ENCODE peak calls at places on chromosomes 12 and 14, in seven cellular contexts. C, L, J, M, E, O and Y are unnamed samples.

GRCh38 chr14:59359451-59360124 is 105.6 kb downstream of the GPR135 start:
- DNase-seq in C (no peak), L (no peak), J (no peak), M (peak), E (no peak), O (no peak), Y (peak)

GRCh38 chr12:91974541-91974940 is 171.1 kb downstream of the BTG1 start:
- DNase-seq in C (no peak), L (no peak), J (no peak), M (no peak), E (no peak), O (peak), Y (no peak)

GRCh38 chr14:75215520-75215919 is 39.1 kb upstream of the TMED10 start:
- DNase-seq in C (no peak), L (no peak), J (no peak), M (no peak), E (no peak), O (no peak), Y (no peak)

GRCh38 chr12:119687344-119687865 is 19.5 kb downstream of the PRKAB1 start:
- DNase-seq in C (no peak), L (no peak), J (no peak), M (no peak), E (no peak), O (no peak), Y (no peak)

GRCh38 chr12:51693569-51693968 is 102.5 kb downstream of the SCN8A start:
- DNase-seq in C (no peak), L (no peak), J (no peak), M (no peak), E (no peak), O (no peak), Y (no peak)

GRCh38 chr14:24563505-24563904 is 12.5 kb downstream of the CTSG start:
- DNase-seq in C (no peak), L (no peak), J (no peak), M (no peak), E (no peak), O (no peak), Y (no peak)

GRCh38 chr12:55712154-55712553 is 3.7 kb upstream of the BLOC1S1 start:
- DNase-seq in C (no peak), L (no peak), J (no peak), M (no peak), E (no peak), O (no peak), Y (no peak)

GRCh38 chr12:99455350-99456037 is 192.1 kb upstream of the GARIN6 start:
- DNase-seq in C (peak), L (peak), J (no peak), M (no peak), E (no peak), O (no peak), Y (peak)

GRCh38 chr12:65487679-65488078 is 209.2 kb downstream of the MSRB3 start:
- DNase-seq in C (no peak), L (no peak), J (no peak), M (no peak), E (no peak), O (no peak), Y (no peak)

GRCh38 chr12:46446645-46447044 is 74.1 kb upstream of the SLC38A2 start:
- DNase-seq in C (no peak), L (no peak), J (no peak), M (no peak), E (peak), O (no peak), Y (no peak)

GRCh38 chr12:100798799-100799198 is 4.2 kb downstream of the ANO4 start:
- DNase-seq in C (no peak), L (no peak), J (no peak), M (no peak), E (no peak), O (no peak), Y (no peak)

GRCh38 chr12:122021193-122021821 is 377 bp upstream of the BCL7A start:
- DNase-seq in C (no peak), L (no peak), J (no peak), M (no peak), E (peak), O (no peak), Y (peak)
- TF ChIP-seq MAX in C (no peak), L (peak), J (no peak), M (no peak), E (no peak), O (peak), Y (no peak)

GRCh38 chr14:31884238-31884637 is 192.9 kb upstream of the ARHGAP5 start:
- DNase-seq in C (no peak), L (no peak), J (no peak), M (no peak), E (no peak), O (no peak), Y (no peak)

GRCh38 chr14:31889297-31889696 is 187.8 kb upstream of the ARHGAP5 start:
- DNase-seq in C (no peak), L (no peak), J (no peak), M (no peak), E (no peak), O (no peak), Y (no peak)

GRCh38 chr14:31884776-31885379 is 192.2 kb upstream of the ARHGAP5 start:
- DNase-seq in C (no peak), L (no peak), J (no peak), M (no peak), E (no peak), O (no peak), Y (no peak)

GRCh38 chr14:31886161-31886835 is 190.8 kb upstream of the ARHGAP5 start:
- DNase-seq in C (no peak), L (no peak), J (no peak), M (no peak), E (no peak), O (no peak), Y (no peak)

DNA sequence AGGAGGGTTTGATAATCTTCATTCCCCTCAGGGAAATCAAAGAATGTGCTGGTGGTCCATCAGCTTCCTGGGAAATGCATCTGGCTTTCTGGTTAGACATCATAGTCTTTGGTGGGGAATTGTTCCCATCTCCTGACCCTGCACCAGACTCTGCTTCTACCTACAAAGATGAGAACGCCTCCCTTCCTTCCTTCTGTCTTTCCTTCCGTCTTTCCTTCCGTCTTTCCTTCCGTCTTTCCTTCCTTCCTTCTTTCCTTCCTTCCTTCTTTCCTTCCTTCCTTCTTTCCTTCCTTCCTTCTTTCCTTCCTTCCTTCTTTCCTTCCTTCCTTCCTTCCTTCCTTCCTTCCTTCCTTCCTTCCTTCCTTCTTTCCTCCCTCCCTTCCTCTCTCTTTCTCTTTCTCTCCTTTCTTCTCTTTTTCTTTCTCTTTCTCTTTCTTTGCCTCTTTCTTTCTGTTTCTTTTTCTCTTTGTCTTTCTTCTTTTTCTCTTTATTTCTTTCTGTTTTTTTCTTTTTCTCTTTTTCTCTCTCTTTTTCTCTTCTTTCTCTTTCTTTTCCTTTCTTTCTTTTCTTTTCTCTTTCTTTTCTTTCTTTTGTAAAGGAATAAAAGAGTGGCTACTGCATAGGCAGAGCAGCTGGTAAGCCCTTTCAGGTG is 189.0 kb upstream of the ARHGAP5 start:
- DNase-seq in C (no peak), L (no peak), J (no peak), M (no peak), E (no peak), O (no peak), Y (no peak)
- TF ChIP-seq CTCF in C (no peak), L (no peak), J (no peak), M (no peak), E (no peak), O (no peak), Y (no peak)

DNA sequence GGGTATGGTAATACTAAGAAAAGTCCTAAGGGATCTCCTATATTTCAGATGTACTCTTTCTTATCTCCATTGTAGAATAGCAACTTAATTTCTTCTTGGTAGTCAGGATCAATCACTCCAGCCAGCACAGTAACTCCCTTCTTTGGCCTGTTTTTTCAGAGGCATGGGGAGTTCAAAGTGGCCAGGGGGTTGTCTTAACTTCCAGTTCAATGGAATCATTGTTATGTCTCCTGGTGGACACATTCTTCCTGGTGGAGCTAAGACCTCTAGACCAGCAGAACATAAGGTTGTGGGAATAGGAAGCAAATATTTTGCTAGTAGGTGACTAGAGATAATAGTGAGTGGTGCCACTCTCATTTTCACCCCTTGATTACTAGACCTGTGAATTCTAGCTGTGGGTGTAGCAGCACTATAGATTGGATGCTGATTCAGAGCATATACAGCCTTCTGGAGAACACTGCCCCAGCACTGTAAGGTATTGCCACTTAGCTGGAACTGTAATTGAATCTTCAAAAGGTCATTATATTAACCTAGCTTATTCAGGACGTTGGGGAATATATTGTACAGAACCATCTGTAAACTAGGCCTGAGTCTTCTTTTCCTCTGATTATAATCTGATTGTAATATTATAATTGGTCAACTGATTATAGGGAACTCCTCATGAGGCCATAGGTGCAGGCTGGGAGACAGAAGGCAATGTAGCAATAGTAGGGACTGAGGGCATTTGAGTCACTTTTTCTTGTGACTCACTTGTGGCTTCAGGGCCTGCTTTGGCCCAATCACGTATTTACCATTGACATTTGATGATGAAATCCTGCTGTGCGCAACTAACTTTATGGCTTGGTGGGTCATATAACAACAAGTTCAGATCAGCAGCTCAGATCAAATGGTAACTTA is 60.2 kb upstream of the ATP2B1 start:
- DNase-seq in C (peak), L (peak), J (peak), M (no peak), E (no peak), O (no peak), Y (peak)
- TF ChIP-seq MAX in C (peak), L (no peak), J (no peak), M (no peak), E (no peak), O (no peak), Y (peak)

GRCh38 chr14:70094631-70095030 is 94.1 kb downstream of the SLC8A3 start:
- DNase-seq in C (no peak), L (no peak), J (no peak), M (no peak), E (no peak), O (peak), Y (no peak)

GRCh38 chr14:70096866-70097265 is 91.9 kb downstream of the SLC8A3 start:
- DNase-seq in C (no peak), L (peak), J (no peak), M (no peak), E (peak), O (peak), Y (peak)

GRCh38 chr14:70097576-70098256 is 91.0 kb downstream of the SLC8A3 start:
- DNase-seq in C (no peak), L (no peak), J (no peak), M (no peak), E (no peak), O (no peak), Y (no peak)

GRCh38 chr14:70094106-70094505 is 94.6 kb downstream of the SLC8A3 start:
- DNase-seq in C (no peak), L (no peak), J (no peak), M (no peak), E (no peak), O (no peak), Y (no peak)

GRCh38 chr14:70093156-70093555 is 95.6 kb downstream of the SLC8A3 start:
- DNase-seq in C (no peak), L (no peak), J (no peak), M (no peak), E (no peak), O (no peak), Y (no peak)
- TF ChIP-seq CTCF in C (no peak), L (no peak), J (no peak), M (no peak), E (no peak), O (no peak), Y (no peak)

DNA sequence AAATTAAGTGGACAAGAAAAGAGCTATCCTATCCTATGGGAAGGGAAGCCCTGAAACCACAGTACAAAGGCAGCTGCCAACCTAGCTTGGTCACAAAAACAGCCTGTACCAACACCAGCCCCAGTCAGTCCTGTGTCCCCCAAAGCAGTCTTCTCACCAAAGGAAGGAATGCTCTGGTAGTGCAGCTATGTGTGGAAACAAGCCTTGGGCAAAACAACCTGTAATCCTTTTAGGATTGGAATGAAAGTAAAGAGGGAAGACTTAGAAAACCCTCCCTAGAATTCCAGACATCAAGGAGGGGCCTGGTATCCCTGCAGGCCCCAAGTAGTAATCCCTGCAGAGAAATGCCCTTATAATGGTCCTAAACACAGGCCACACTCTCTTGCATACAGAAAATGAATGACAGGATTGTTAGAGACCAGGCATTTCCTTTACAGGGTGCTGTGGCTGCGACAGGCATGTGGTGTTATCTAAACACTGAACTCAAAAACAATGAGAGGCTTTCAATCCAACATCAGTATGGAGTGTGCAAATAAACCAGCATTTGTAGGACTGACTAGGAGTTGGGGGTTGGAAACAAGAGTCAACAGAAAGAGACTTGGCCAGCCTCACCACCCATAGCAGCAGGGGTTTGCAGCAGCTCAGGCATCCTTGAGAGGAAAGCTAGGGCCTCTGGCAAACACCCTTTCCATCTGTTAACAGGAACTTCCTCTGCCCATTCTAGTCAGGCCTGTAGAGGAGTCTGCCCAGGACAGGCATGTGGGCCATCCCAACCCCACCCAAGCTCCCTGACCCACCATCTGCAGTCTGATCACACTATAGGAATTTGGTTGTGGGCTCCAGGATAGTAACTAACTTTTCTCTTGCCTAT is 59.1 kb downstream of the DCAF5 start:
- DNase-seq in C (no peak), L (no peak), J (no peak), M (no peak), E (peak), O (no peak), Y (no peak)
- TF ChIP-seq MAX in C (no peak), L (no peak), J (no peak), M (no peak), E (no peak), O (no peak), Y (no peak)

GRCh38 chr14:54722791-54723432 is 156.0 kb downstream of the SAMD4A start:
- DNase-seq in C (no peak), L (peak), J (no peak), M (no peak), E (peak), O (no peak), Y (peak)
- TF ChIP-seq CTCF in C (peak), L (peak), J (peak), M (peak), E (peak), O (peak), Y (no peak)

GRCh38 chr12:32201996-32202395 is 95.3 kb downstream of the BICD1 start:
- DNase-seq in C (no peak), L (no peak), J (no peak), M (no peak), E (peak), O (no peak), Y (no peak)

GRCh38 chr12:32201096-32201495 is 94.4 kb downstream of the BICD1 start:
- DNase-seq in C (no peak), L (no peak), J (no peak), M (no peak), E (no peak), O (no peak), Y (no peak)

GRCh38 chr12:32196250-32197198 is 89.9 kb downstream of the BICD1 start:
- DNase-seq in C (no peak), L (no peak), J (no peak), M (no peak), E (no peak), O (no peak), Y (no peak)

GRCh38 chr12:32197421-32197820 is 90.8 kb downstream of the BICD1 start:
- DNase-seq in C (no peak), L (no peak), J (no peak), M (no peak), E (no peak), O (no peak), Y (no peak)

DNA sequence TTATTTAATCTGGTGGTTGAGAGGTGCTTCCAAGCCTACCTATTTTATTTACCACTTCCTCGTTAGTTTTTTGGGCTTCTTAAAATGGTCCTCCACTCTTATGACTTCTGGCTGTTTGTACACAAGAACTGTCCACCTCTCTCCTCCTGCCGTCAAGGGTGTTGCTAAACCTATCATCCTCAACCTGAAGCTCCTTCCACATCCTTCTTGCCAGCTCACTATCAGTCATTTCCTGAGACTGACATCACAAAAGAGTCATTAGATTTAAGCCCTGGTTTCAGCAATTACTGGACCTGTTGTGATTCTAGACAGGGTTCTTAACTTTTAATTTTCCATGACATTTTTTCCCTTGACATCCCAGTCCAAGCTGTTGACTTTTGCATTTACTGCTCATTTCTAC is 91.9 kb downstream of the BICD1 start:
- DNase-seq in C (peak), L (no peak), J (no peak), M (no peak), E (peak), O (no peak), Y (no peak)
- TF ChIP-seq MAX in C (no peak), L (no peak), J (no peak), M (no peak), E (no peak), O (no peak), Y (no peak)

GRCh38 chr14:101558739-101559240 is 2.5 kb upstream of the DIO3 start:
- DNase-seq in C (no peak), L (no peak), J (no peak), M (no peak), E (no peak), O (peak), Y (no peak)
- TF ChIP-seq CTCF in C (no peak), L (no peak), J (no peak), M (no peak), E (no peak), O (no peak), Y (no peak)

GRCh38 chr12:72273499-72273837 is 1.3 kb downstream of the TRHDE start:
- DNase-seq in C (no peak), L (no peak), J (no peak), M (no peak), E (no peak), O (no peak), Y (no peak)

GRCh38 chr12:72272731-72273498 is 745 bp downstream of the TRHDE start:
- DNase-seq in C (no peak), L (no peak), J (no peak), M (no peak), E (no peak), O (peak), Y (no peak)

GRCh38 chr12:72274926-72275325 is 2.8 kb downstream of the TRHDE start:
- DNase-seq in C (no peak), L (no peak), J (no peak), M (no peak), E (no peak), O (no peak), Y (peak)

GRCh38 chr12:72275551-72275950 is 3.4 kb downstream of the TRHDE start:
- DNase-seq in C (no peak), L (no peak), J (no peak), M (no peak), E (no peak), O (no peak), Y (no peak)

DNA sequence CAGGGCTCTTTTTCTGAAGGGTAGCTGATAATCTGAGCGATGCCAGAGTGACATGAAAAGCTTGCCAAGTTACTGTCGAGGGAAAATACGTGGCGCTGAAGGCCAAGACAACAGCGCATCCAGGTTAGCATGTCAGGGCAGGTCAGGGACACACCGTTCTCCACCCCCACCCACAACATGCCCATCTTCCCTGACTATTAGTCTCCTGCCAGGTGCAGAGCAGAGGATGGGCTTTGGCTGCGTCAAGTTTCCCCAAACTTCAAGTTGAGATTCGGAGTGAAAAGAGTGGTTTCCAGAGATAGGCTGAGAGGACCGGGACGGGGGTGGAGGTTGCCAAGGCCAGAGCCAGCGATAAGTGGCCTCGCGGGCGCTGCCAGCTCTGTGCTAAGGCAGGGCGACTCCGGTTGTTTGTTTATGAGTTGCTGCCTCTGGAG is 1.7 kb downstream of the TRHDE start:
- DNase-seq in C (no peak), L (no peak), J (no peak), M (no peak), E (no peak), O (no peak), Y (no peak)
- TF ChIP-seq MAX in C (no peak), L (no peak), J (no peak), M (no peak), E (no peak), O (no peak), Y (no peak)